ENCODE peak calls at places on chromosomes 6 and 20, in five cellular contexts. K is H1, F is HEK293T, W is HepG2, M is GM12878. C is an unnamed sample.

GRCh38 chr6:63352587-63353281 is 33.0 kb upstream of the LGSN start:
- DNase-seq in K (no peak), F (peak), W (peak), M (peak), C (peak)

GRCh38 chr20:60294627-60295026 is 336.4 kb downstream of the CDH26 start:
- DNase-seq in K (no peak), F (no peak), W (no peak), M (no peak), C (no peak)

GRCh38 chr6:144064402-144064830 is 31.0 kb downstream of the SF3B5 start:
- DNase-seq in K (peak), F (peak), W (no peak), M (no peak), C (no peak)

GRCh38 chr6:46879003-46879402 is 42.7 kb downstream of the ADGRF5 start:
- DNase-seq in K (no peak), F (no peak), W (no peak), M (no peak), C (no peak)

GRCh38 chr20:5691918-5692618 is 58.1 kb upstream of the SHLD1 start:
- DNase-seq in K (no peak), F (no peak), W (peak), M (peak), C (no peak)

GRCh38 chr6:33197431-33198048 is 2.9 kb downstream of the RXRB start:
- DNase-seq in K (peak), F (peak), W (peak), M (no peak), C (no peak)

GRCh38 chr20:60935971-60936370 is 316.1 kb upstream of the CDH4 start:
- DNase-seq in K (no peak), F (no peak), W (no peak), M (no peak), C (no peak)

GRCh38 chr6:100353276-100354015 is 111.3 kb downstream of the SIM1 start:
- DNase-seq in K (no peak), F (no peak), W (no peak), M (no peak), C (no peak)

GRCh38 chr20:15890358-15890982 is 682.8 kb downstream of the KIF16B start:
- DNase-seq in K (no peak), F (no peak), W (no peak), M (no peak), C (no peak)

GRCh38 chr6:135870722-135871121 is 19.2 kb downstream of the PDE7B start:
- DNase-seq in K (no peak), F (no peak), W (no peak), M (no peak), C (no peak)

GRCh38 chr20:45011108-45011526 is 44.8 kb downstream of the STK4 start:
- DNase-seq in K (peak), F (peak), W (peak), M (no peak), C (peak)

GRCh38 chr6:157223021-157223430 is 100.3 kb downstream of the TMEM242 start:
- DNase-seq in K (no peak), F (no peak), W (no peak), M (no peak), C (no peak)

GRCh38 chr20:46342045-46342378 is 33.7 kb upstream of the CDH22 start:
- DNase-seq in K (no peak), F (no peak), W (no peak), M (no peak), C (no peak)

GRCh38 chr20:48422242-48422960 is 405.4 kb downstream of the PREX1 start:
- DNase-seq in K (no peak), F (no peak), W (no peak), M (no peak), C (no peak)
- TF ChIP-seq SUZ12 in K (no peak), F (no peak), W (no peak), M (no peak), C (no peak)

DNA sequence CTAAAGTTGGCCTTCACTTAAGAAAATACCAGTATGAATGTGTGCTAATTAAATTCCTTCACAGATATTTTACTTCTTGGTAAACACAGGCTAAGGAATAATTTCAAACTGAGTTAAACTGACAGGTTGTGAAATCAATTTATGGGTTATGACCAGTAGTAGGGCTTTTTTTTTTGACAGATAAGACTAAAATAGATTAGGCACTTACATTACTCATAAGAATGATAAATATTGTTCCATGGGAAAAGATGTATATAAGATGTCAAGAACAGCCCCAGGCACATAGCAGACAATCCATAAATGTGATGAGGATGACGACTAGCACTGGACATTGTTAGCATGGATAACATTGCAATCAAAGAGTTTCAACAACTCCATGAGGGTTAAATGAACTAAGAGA is 22.9 kb downstream of the NT5E start:
- DNase-seq in K (no peak), F (no peak), W (no peak), M (no peak), C (no peak)
- TF ChIP-seq SUZ12 in K (no peak), F (no peak), W (no peak), M (no peak), C (no peak)

DNA sequence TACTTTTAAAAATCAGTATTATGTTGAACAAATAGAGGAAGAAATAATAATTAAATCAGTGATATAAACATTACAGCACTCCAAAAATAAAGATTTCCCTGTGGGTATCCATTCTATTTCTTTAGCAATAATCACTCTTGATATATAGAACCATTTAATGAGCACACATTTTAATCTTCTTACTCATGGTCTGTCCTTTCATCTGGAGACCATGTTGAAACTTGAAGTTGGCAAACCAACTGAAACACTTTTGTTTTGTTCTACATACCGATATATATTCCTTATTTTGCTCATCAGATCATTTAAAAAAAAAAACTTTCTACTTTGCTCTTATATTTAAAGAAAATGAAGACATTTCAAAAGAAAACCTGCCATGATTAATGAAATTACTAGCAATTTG is 13.4 kb downstream of the C6orf58 start:
- DNase-seq in K (no peak), F (no peak), W (no peak), M (no peak), C (no peak)
- TF ChIP-seq SUZ12 in K (no peak), F (no peak), W (no peak), M (no peak), C (no peak)

DNA sequence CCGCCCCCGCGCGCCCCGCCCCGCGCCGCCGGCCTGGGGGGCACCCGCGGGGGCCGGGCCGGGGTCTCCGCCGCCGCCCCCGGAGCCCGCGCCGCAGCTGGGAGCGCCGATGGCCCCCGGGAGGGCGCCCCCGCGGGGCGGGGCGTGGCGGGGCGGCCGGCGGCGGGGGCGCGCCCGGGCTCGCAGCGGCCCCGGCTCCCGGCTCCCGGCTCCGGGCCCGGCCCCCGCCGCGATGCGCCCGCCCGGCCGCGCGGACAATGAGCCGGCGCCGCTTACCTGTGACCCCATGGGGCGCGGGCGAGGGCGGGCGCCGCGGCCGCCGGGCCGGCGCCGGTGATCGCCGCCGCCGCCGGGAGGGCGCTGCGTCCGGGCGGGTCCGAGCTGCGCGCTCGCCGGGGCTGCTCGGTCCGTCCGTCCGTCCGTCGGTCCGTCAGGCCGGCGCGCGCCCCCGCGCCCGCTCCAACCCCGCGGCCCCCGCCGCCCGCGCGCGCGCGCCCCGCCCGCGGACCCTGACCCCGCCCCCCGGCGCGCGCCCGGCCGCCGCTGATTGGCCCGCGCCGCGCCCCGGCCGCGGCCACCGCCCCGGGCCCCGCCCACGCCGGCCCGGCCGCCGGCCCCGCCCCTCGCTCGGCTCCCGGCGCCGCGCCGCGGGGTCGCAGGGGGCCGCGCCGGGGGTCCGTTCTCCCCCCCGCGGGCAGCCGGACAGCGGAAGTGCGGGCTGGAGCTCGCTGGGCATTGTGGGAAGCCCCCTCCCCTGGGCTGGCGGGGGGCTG is at the start of gene ZBTB46:
- DNase-seq in K (no peak), F (peak), W (no peak), M (no peak), C (no peak)
- TF ChIP-seq SUZ12 in K (no peak), F (no peak), W (no peak), M (no peak), C (no peak)

GRCh38 chr6:151292974-151293373 is 53.2 kb downstream of the AKAP12 start:
- DNase-seq in K (no peak), F (no peak), W (no peak), M (no peak), C (no peak)
- TF ChIP-seq SUZ12 in K (no peak), F (no peak), W (no peak), M (no peak), C (no peak)

GRCh38 chr6:112802154-112802553 is 455.0 kb downstream of the RFPL4B start:
- DNase-seq in K (no peak), F (no peak), W (no peak), M (no peak), C (no peak)
- TF ChIP-seq SUZ12 in K (no peak), F (no peak), W (no peak), M (no peak), C (no peak)

GRCh38 chr6:2866183-2866846 is 24.7 kb upstream of the SERPINB1 start:
- DNase-seq in K (no peak), F (no peak), W (no peak), M (peak), C (no peak)
- TF ChIP-seq SUZ12 in K (no peak), F (no peak), W (no peak), M (no peak), C (no peak)

C was measured in NT2/D1.